ENCODE peak calls at places on chromosomes 11 and 22, in ten cellular contexts. S, B, U, N, D, Q, K, W, R and X are unnamed samples.

GRCh38 chr11:118180300-118180703 is 3.9 kb upstream of the SCN2B start:
- DNase-seq in S (peak; percentile 55), B (no peak), U (no peak), N (peak; percentile 37), D (peak; percentile 80), Q (peak; percentile 51), K (peak; percentile 84), W (peak; percentile 45), R (peak; percentile 70), X (peak; percentile 29)

GRCh38 chr11:12088047-12088481 is 22.3 kb upstream of the MICAL2 start:
- DNase-seq in S (no peak), B (peak; percentile 77), U (peak; percentile 70), N (peak; percentile 69), D (no peak), Q (no peak), K (peak; percentile 77), W (no peak), R (no peak), X (peak; percentile 36)

GRCh38 chr11:87602776-87603175 is 565.0 kb downstream of the TMEM135 start:
- DNase-seq in S (no peak), B (no peak), U (no peak), N (no peak), D (no peak), Q (no peak), K (no peak), W (no peak), R (no peak), X (no peak)

GRCh38 chr11:114796954-114797721 is 118.8 kb downstream of the NXPE2 start:
- DNase-seq in S (no peak), B (no peak), U (no peak), N (no peak), D (no peak), Q (no peak), K (no peak), W (no peak), R (no peak), X (no peak)

GRCh38 chr11:91932151-91932821 is 292.3 kb upstream of the FAT3 start:
- DNase-seq in S (no peak), B (no peak), U (no peak), N (no peak), D (peak; percentile 53), Q (peak; percentile 17), K (no peak), W (no peak), R (peak; percentile 15), X (no peak)

GRCh38 chr11:31106963-31107576 is 262.5 kb downstream of the DCDC1 start:
- DNase-seq in S (peak; percentile 51), B (peak; percentile 7), U (peak; percentile 69), N (peak; percentile 32), D (peak; percentile 66), Q (peak; percentile 15), K (no peak), W (peak; percentile 73), R (peak; percentile 14), X (peak; percentile 72)

GRCh38 chr11:120714448-120714847 is 202.9 kb downstream of the GRIK4 start:
- DNase-seq in S (no peak), B (no peak), U (no peak), N (no peak), D (no peak), Q (no peak), K (no peak), W (no peak), R (no peak), X (no peak)

GRCh38 chr11:46322759-46323158 is 24.5 kb upstream of the DGKZ start:
- DNase-seq in S (peak; percentile 45), B (peak; percentile 35), U (no peak), N (no peak), D (no peak), Q (no peak), K (no peak), W (no peak), R (no peak), X (no peak)

GRCh38 chr11:115709297-115709696 is 205.1 kb upstream of the CADM1 start:
- DNase-seq in S (no peak), B (no peak), U (no peak), N (no peak), D (no peak), Q (no peak), K (peak; percentile 4), W (no peak), R (no peak), X (peak; percentile 25)

GRCh38 chr11:17763244-17763643 is 28.7 kb downstream of the KCNC1 start:
- DNase-seq in S (no peak), B (no peak), U (no peak), N (no peak), D (no peak), Q (no peak), K (no peak), W (no peak), R (no peak), X (no peak)

GRCh38 chr11:118973985-118974384 is 2.4 kb downstream of the FOXR1 start:
- DNase-seq in S (no peak), B (no peak), U (no peak), N (no peak), D (no peak), Q (no peak), K (no peak), W (no peak), R (no peak), X (no peak)

GRCh38 chr11:116732740-116733385 is 39.9 kb downstream of the BUD13 start:
- DNase-seq in S (peak; percentile 45), B (peak; percentile 68), U (peak; percentile 83), N (peak; percentile 29), D (peak; percentile 67), Q (peak; percentile 61), K (no peak), W (peak; percentile 62), R (peak; percentile 41), X (peak; percentile 67)

GRCh38 chr22:24146190-24146616 is 35.1 kb upstream of the SUSD2 start:
- DNase-seq in S (no peak), B (peak; percentile 83), U (peak; percentile 90), N (peak; percentile 34), D (peak; percentile 85), Q (peak; percentile 65), K (peak; percentile 83), W (no peak), R (peak; percentile 45), X (peak; percentile 64)

GRCh38 chr11:76577199-76577920 is 93.2 kb downstream of the LRRC32 start:
- DNase-seq in S (no peak), B (peak; percentile 77), U (peak; percentile 67), N (no peak), D (peak; percentile 70), Q (no peak), K (peak; percentile 92), W (peak; percentile 63), R (no peak), X (no peak)

DNA sequence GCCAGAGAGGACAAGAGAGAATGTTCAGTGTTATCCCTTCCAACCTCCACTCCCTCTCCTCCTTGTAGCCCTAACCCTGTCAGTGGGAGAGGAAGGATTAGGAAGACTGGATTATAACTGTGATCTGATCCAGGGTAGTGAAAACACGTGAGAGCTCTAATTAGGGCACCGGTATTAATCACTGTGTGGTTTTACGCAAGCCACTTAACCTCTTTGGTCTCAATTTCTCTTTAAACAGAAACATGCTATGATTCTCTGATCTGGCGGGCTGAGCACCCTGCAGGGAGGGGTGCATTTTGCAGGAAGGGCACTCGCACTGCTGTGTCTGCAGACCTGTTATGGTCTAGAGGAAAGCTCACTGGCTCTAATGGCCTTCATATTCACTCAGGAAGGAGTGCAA is 11.5 kb downstream of the RPL27A start:
- DNase-seq in S (no peak), B (no peak), U (no peak), N (no peak), D (no peak), Q (no peak), K (no peak), W (no peak), R (no peak), X (no peak)
- TF ChIP-seq POLR2A in S (no peak), B (peak; percentile 3), U (no peak), N (no peak), D (no peak), Q (no peak), K (no peak), W (no peak), R (no peak), X (no peak)

DNA sequence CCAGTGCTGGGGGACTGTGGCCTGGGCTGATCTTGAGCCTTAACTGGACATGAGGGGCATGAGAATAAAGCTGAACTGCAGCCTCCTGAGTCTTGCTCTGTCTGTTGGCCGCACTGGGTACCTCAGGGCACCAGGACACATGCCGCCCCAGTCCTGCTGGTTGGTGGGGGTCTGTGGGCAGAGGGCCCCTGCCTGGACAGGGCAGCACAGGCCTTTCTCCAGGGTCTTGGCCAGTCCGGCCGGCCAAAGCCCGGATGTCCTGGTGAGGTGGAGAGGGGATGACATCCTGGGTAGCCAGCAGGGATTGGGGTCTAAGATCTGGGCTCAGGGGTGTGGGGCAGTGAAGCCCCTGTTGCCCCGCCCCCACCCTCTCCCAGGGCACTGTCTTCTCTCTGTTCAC is 1.5 kb upstream of the RPS6KA4 start:
- DNase-seq in S (no peak), B (no peak), U (no peak), N (no peak), D (no peak), Q (no peak), K (no peak), W (no peak), R (no peak), X (no peak)
- H3K4me3 ChIP-seq in S (no peak overlapping the region), B (no peak overlapping the region), U (no peak overlapping the region), N (no peak overlapping the region), D (no peak overlapping the region), Q (no peak overlapping the region), K (no peak overlapping the region), W (no peak overlapping the region), R (no peak overlapping the region), X (no peak overlapping the region)

GRCh38 chr11:108148549-108148948 is 27.2 kb downstream of the ACAT1 start:
- DNase-seq in S (no peak), B (no peak), U (no peak), N (no peak), D (no peak), Q (no peak), K (no peak), W (no peak), R (no peak), X (no peak)
- H3K36me3 ChIP-seq in S (peaks cover 60% of the 10 kb centered on the region), B (peaks cover 23% of the 10 kb centered on the region), U (peaks cover 91% of the 10 kb centered on the region), N (no peaks in the 10 kb centered on the region), D (peaks cover 13% of the 10 kb centered on the region), Q (no peaks in the 10 kb centered on the region), K (peaks cover 17% of the 10 kb centered on the region), W (peaks cover 92% of the 10 kb centered on the region), R (no peaks in the 10 kb centered on the region), X (peaks cover 39% of the 10 kb centered on the region)

GRCh38 chr11:85951049-85951405 is 95.8 kb downstream of the CCDC83 start:
- DNase-seq in S (no peak), B (no peak), U (no peak), N (no peak), D (no peak), Q (no peak), K (no peak), W (no peak), R (no peak), X (no peak)

GRCh38 chr11:85951428-85952107 is 96.4 kb downstream of the CCDC83 start:
- DNase-seq in S (no peak), B (no peak), U (no peak), N (no peak), D (no peak), Q (no peak), K (no peak), W (no peak), R (no peak), X (no peak)

GRCh38 chr11:85949798-85950197 is 94.6 kb downstream of the CCDC83 start:
- DNase-seq in S (no peak), B (no peak), U (no peak), N (no peak), D (no peak), Q (no peak), K (no peak), W (no peak), R (no peak), X (no peak)

GRCh38 chr11:85948884-85949283 is 93.7 kb downstream of the CCDC83 start:
- DNase-seq in S (no peak), B (peak; percentile 35), U (no peak), N (no peak), D (no peak), Q (no peak), K (no peak), W (no peak), R (no peak), X (no peak)

GRCh38 chr11:85950317-85951048 is 95.3 kb downstream of the CCDC83 start:
- DNase-seq in S (no peak), B (no peak), U (no peak), N (no peak), D (no peak), Q (no peak), K (no peak), W (no peak), R (no peak), X (no peak)
- TF ChIP-seq POLR2A in S (no peak), B (no peak), U (no peak), N (no peak), D (no peak), Q (no peak), K (no peak), W (no peak), R (no peak), X (no peak)